ENCODE peak calls at places on chromosome 19, in eight cellular contexts. C, Y, D, L, O, J, Q and I are unnamed samples.
A peak's percentile ranks its signal among the peaks of the same experiment; 100 is the strongest.

GRCh38 chr19:55528030-55528801 is 8.7 kb downstream of the SBK2 start:
- DNase-seq in C (no peak), O (no peak), L (no peak), D (no peak), J (peak; percentile 37), Q (no peak), Y (no peak), I (no peak)

GRCh38 chr19:28488006-28488405 is 724.9 kb downstream of the UQCRFS1 start:
- DNase-seq in Q (no peak), Y (no peak), O (no peak), L (no peak), D (no peak), J (no peak), C (no peak), I (no peak)

GRCh38 chr19:4149518-4150288 is 3.7 kb upstream of the CREB3L3 start:
- DNase-seq in L (no peak), C (peak; percentile 37), O (no peak), Q (no peak), D (no peak), J (peak; percentile 77), Y (no peak), I (no peak)

GRCh38 chr19:21022996-21023395 is 2.5 kb downstream of the ZNF430 start:
- DNase-seq in O (no peak), Q (no peak), J (peak; percentile 38), C (no peak), Y (no peak), D (no peak), L (peak; percentile 27), I (no peak)

GRCh38 chr19:3142292-3142670 is 6.4 kb downstream of the GNA15 start:
- DNase-seq in O (no peak), C (no peak), Q (no peak), Y (no peak), J (no peak), D (no peak), L (peak; percentile 88), I (no peak)

GRCh38 chr19:6678690-6679109 is 8.7 kb upstream of the TNFSF14 start:
- DNase-seq in O (no peak), L (no peak), D (no peak), Q (no peak), C (no peak), Y (no peak), J (no peak), I (no peak)

GRCh38 chr19:54518844-54519243 is 16.2 kb downstream of the LAIR2 start:
- DNase-seq in C (no peak), L (no peak), J (no peak), Y (no peak), D (no peak), Q (no peak), O (no peak), I (no peak)

GRCh38 chr19:33456076-33456844 is 65.3 kb downstream of the PEPD start:
- DNase-seq in L (no peak), D (no peak), Q (no peak), Y (no peak), J (no peak), C (no peak), O (no peak), I (no peak)

DNA sequence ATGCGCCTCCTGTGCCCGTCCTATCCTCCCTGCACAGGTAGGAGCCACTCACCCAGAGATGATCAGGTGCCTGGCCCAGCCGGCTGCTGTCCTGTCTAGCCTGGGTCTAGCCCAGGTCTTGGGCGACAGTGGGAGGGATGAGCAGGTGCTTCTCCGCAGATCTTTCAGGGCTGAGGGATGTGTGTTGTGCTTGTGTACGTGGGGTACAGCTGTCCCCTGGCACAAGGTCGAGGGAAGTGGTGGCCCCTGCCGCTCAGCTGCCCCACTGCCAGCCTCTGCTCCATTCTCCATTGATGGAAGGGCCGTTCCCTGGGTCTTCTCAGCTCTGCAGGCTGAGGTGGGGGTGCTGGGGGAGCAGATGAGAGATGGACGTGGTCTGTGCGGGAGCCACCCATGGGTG is 13.0 kb downstream of the WTIP start:
- DNase-seq in Y (no peak), L (no peak), C (no peak), J (no peak), D (no peak), O (no peak), Q (no peak), I (no peak)
- TF ChIP-seq CTCF in Y (no peak), L (no peak), C (no peak), J (no peak), D (no peak), O (no peak), Q (no peak), I (no peak)

DNA sequence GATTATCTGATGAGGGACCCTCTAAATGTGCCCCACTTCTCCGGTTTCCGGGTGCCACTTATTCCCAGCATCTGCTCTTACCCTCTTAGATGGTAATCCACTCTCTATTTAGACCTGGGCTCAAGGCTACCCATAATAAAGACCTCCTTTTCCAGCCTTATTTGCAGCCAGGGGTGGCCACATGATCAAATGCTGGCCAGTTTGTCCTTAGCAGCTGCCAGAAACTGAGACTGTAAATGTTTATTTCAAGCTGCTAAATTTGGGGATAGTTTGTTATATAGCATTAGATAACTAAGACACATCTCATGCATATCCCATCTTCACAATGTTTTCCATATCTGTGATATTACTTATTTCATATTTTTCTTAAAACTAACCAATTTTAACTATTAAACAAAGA is 10.1 kb downstream of the THAP8 start:
- DNase-seq in D (no peak), L (no peak), J (no peak), Q (no peak), Y (no peak), O (no peak), C (no peak), I (no peak)
- TF ChIP-seq CTCF in D (no peak), L (no peak), J (no peak), Q (no peak), Y (no peak), O (no peak), C (no peak), I (no peak)

GRCh38 chr19:48618916-48619691 is at the start of the genes RPL18 and SPHK2:
- DNase-seq in J (peak; percentile 99), L (peak; percentile 100), O (peak; percentile 97), Y (peak; percentile 95), D (peak; percentile 92), C (peak; percentile 97), Q (peak; percentile 99), I (peak; percentile 95)
- TF ChIP-seq CTCF in J (no peak), L (no peak), O (no peak), Y (no peak), D (no peak), C (no peak), Q (no peak), I (no peak)

GRCh38 chr19:13761423-13761822 is 2.9 kb upstream of the MRI1 start:
- DNase-seq in O (no peak), Y (no peak), D (no peak), Q (no peak), J (no peak), L (no peak), C (no peak), I (no peak)
- TF ChIP-seq CTCF in O (no peak), Y (no peak), D (peak; percentile 28), Q (peak; percentile 11), J (no peak), L (no peak), C (no peak), I (no peak)

DNA sequence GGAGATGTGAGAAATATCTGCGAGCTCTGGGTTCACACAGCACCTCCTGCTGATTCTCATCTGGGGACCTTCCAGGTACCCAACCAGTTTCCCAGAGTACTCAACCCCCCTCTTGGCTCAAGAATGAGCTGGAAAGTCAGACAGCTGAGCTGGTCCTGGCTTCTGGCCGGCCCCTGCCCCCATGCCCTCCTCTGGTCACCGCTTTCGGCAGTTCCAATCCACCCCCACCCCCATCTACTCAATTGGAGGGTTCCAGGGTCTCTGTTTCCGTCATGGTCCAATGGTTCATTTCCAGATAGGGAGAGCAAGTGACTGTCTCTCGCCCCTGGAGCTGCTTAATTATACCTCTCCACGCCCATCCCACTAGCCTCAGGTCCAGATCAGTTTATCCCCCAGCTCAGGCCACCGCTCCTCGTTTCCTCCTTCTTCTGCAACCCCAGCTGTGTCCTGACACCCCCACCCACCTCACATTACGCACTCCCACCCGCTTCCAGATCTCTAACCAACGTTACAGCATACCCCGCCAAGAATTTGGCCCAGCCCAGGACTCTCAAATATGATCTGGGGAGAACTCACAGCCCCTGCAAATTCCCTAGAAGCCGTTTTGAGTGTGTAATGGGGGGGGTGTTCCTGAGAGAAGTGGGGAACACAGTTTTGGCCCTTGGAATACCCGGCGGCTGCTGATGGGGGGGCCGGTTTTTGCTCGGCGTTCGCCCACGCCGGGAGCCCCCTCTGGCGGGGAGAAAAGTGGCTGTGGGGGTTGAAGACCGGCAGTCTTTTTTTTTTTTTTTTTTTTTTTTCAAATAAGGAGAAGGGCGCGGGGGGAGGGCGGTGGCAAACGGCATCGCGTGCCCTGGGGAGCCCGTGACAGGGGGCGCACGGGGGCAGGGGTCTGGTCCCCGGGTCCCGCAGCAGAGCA is 1.8 kb upstream of the PDE4A start:
- DNase-seq in Y (no peak), Q (no peak), J (peak; percentile 17), O (no peak), D (no peak), L (no peak), C (no peak), I (no peak)
- TF ChIP-seq CTCF in Y (no peak), Q (peak; percentile 10), J (no peak), O (no peak), D (no peak), L (no peak), C (no peak), I (no peak)

GRCh38 chr19:10946964-10947657 is 13.7 kb upstream of the SMARCA4 start:
- DNase-seq in J (no peak), D (no peak), Q (peak; percentile 62), O (no peak), L (peak; percentile 55), C (no peak), Y (no peak), I (no peak)
- TF ChIP-seq CTCF in J (no peak), D (no peak), Q (no peak), O (no peak), L (no peak), C (no peak), Y (no peak), I (no peak)

GRCh38 chr19:49414256-49414655 is 9.0 kb downstream of the PTH2 start:
- DNase-seq in C (no peak), L (no peak), J (no peak), O (no peak), D (no peak), Q (no peak), Y (no peak), I (no peak)

GRCh38 chr19:49415810-49416200 is 7.4 kb downstream of the PTH2 start:
- DNase-seq in J (no peak), D (no peak), L (no peak), Y (no peak), C (no peak), Q (no peak), O (no peak), I (no peak)

GRCh38 chr19:49415102-49415809 is 8.0 kb downstream of the PTH2 start:
- DNase-seq in Q (no peak), L (peak; percentile 31), Y (no peak), D (no peak), O (no peak), C (no peak), J (no peak), I (no peak)

GRCh38 chr19:49419173-49419572 is 4.1 kb downstream of the PTH2 start:
- DNase-seq in C (no peak), L (no peak), J (no peak), D (no peak), O (no peak), Y (no peak), Q (no peak), I (no peak)

GRCh38 chr19:49417090-49417489 is 6.2 kb downstream of the PTH2 start:
- DNase-seq in Q (no peak), C (no peak), L (no peak), Y (no peak), O (no peak), J (no peak), D (no peak), I (no peak)
- TF ChIP-seq CTCF in Q (no peak), C (no peak), L (no peak), Y (no peak), O (no peak), J (no peak), D (no peak), I (no peak)

GRCh38 chr19:15125232-15126067 is 18.2 kb downstream of the SYDE1 start:
- DNase-seq in Y (peak; percentile 96), O (peak; percentile 99), J (peak; percentile 99), Q (peak; percentile 91), L (peak; percentile 98), D (peak; percentile 98), C (peak; percentile 98), I (peak; percentile 100)
- TF ChIP-seq CTCF in Y (no peak), O (no peak), J (no peak), Q (no peak), L (no peak), D (no peak), C (no peak), I (no peak)